ENCODE peak calls at places on chromosomes 5 and 9, in four cellular contexts. D is PC-3, B is K562, A is mammary epithelial cell. F is an unnamed sample. For H3K27me3, the result is how much of the 10 kb centered on the place peaks cover.

GRCh38 chr9:36192196-36192595 is 1.5 kb downstream of the CLTA start:
- DNase-seq in D (peak), B (no peak), A (no peak), F (no peak)

GRCh38 chr5:150595466-150596031 is 44.9 kb upstream of the SYNPO start:
- DNase-seq in D (no peak), B (peak), A (no peak), F (peak)

GRCh38 chr9:77224750-77225312 is 47.5 kb downstream of the VPS13A start:
- DNase-seq in D (no peak), B (no peak), A (no peak), F (peak)

GRCh38 chr5:172434246-172434645 is 20.1 kb downstream of the SH3PXD2B start:
- DNase-seq in D (no peak), B (no peak), A (no peak), F (no peak)

GRCh38 chr5:137751869-137752491 is 2.2 kb downstream of the HNRNPA0 start:
- DNase-seq in D (peak), B (peak), A (peak), F (peak)

GRCh38 chr9:108671794-108672193 is 184.0 kb downstream of the ACTL7B start:
- DNase-seq in D (peak), B (no peak), A (peak), F (peak)

GRCh38 chr5:124979174-124979573 is 232.7 kb upstream of the ZNF608 start:
- DNase-seq in D (peak), B (no peak), A (no peak), F (no peak)

GRCh38 chr5:36367524-36367923 is 65.8 kb upstream of the RANBP3L start:
- DNase-seq in D (no peak), B (no peak), A (no peak), F (peak)

GRCh38 chr9:124007468-124008306 is 3.9 kb upstream of the LHX2 start:
- DNase-seq in D (no peak), B (no peak), A (no peak), F (no peak)

GRCh38 chr5:159061834-159062530 is 37.7 kb downstream of the EBF1 start:
- DNase-seq in D (no peak), B (no peak), A (no peak), F (no peak)

GRCh38 chr9:107895524-107896001 is 406.0 kb upstream of the KLF4 start:
- DNase-seq in D (no peak), B (no peak), A (peak), F (no peak)

GRCh38 chr9:124329393-124329792 is 71.6 kb downstream of the NEK6 start:
- DNase-seq in D (no peak), B (no peak), A (no peak), F (no peak)

GRCh38 chr9:90261698-90262097 is 380.9 kb downstream of the DIRAS2 start:
- DNase-seq in D (no peak), B (no peak), A (peak), F (no peak)

GRCh38 chr5:110727025-110727314 is 499 bp upstream of the TMEM232 start:
- DNase-seq in D (peak), B (peak), A (peak), F (no peak)

GRCh38 chr5:65913519-65913918 is 12.9 kb upstream of the ERBIN start:
- DNase-seq in D (no peak), B (no peak), A (no peak), F (no peak)

GRCh38 chr5:148469446-148470062 is 85.8 kb downstream of the FBXO38 start:
- DNase-seq in D (peak), B (no peak), A (no peak), F (peak)

GRCh38 chr5:180081481-180081880 is 9.9 kb upstream of the RNF130 start:
- DNase-seq in D (no peak), B (no peak), A (no peak), F (no peak)

GRCh38 chr9:99491408-99492259 is 269.6 kb downstream of the SEC61B start:
- DNase-seq in D (no peak), B (no peak), A (no peak), F (peak)

GRCh38 chr5:83516361-83516760 is 44.8 kb downstream of the VCAN start:
- DNase-seq in D (no peak), B (no peak), A (no peak), F (peak)

GRCh38 chr9:119322137-119322695 is 47.0 kb downstream of the BRINP1 start:
- DNase-seq in D (no peak), B (no peak), A (no peak), F (peak)

GRCh38 chr5:64147849-64148441 is 17.7 kb upstream of the RNF180 start:
- DNase-seq in D (peak), B (peak), A (peak), F (peak)

GRCh38 chr5:164562271-164562856 is 1056.9 kb downstream of the MAT2B start:
- DNase-seq in D (no peak), B (no peak), A (peak), F (peak)

GRCh38 chr9:34501889-34502425 is 20.8 kb downstream of the ENHO start:
- DNase-seq in D (peak), B (no peak), A (no peak), F (peak)

GRCh38 chr5:178818094-178818493 is 41.7 kb upstream of the ZNF354B start:
- DNase-seq in D (no peak), B (no peak), A (no peak), F (no peak)

GRCh38 chr9:74117731-74118130 is 379.4 kb upstream of the RORB start:
- DNase-seq in D (no peak), B (no peak), A (peak), F (peak)

GRCh38 chr5:78630047-78630446 is 18.5 kb downstream of the LHFPL2 start:
- DNase-seq in D (no peak), B (no peak), A (no peak), F (no peak)

GRCh38 chr5:116517557-116517956 is 57.1 kb downstream of the SEMA6A start:
- DNase-seq in D (no peak), B (no peak), A (no peak), F (no peak)

GRCh38 chr5:139667001-139667729 is 19.0 kb downstream of the CXXC5 start:
- DNase-seq in D (no peak), B (no peak), A (no peak), F (no peak)

GRCh38 chr9:76415154-76415553 is 20.9 kb upstream of the RFK start:
- DNase-seq in D (no peak), B (no peak), A (no peak), F (peak)

GRCh38 chr9:104854613-104855012 is 73.3 kb downstream of the ABCA1 start:
- DNase-seq in D (peak), B (no peak), A (peak), F (no peak)

GRCh38 chr9:92607773-92608172 is 62.2 kb downstream of the IPPK start:
- DNase-seq in D (no peak), B (no peak), A (no peak), F (peak)

GRCh38 chr5:149824115-149824514 is 94.0 kb downstream of the PPARGC1B start:
- DNase-seq in D (no peak), B (no peak), A (no peak), F (no peak)

GRCh38 chr5:130514984-130515690 is 610.9 kb downstream of the CHSY3 start:
- DNase-seq in D (peak), B (no peak), A (peak), F (peak)

DNA sequence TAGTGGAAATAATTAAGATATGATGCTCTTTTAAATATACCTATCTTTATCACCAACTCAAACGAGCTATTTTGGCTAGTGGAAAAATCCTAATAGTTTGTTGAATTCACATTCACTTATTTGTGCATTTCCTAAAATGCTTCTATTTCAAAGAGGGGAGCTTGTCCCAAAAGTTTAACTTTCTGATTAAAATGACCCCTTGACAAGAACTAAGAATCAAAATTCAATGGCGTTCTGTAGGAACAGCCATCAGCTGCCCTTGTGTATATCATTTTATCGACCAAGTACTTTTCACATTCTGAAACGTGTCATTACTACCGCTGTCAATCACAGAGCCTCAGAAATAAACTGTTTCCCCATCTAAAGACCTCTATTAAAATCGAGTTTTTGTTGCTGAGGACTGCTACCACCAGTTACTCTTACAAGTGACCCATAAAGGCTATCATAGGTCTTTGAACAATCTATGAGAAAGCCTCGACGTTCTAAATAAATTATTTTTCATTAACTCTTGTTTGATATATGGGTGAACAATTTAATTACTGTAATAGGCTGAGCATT is 1.5 kb upstream of the FOXD1 start:
- DNase-seq in D (no peak), B (no peak), A (no peak), F (no peak)
- TF ChIP-seq EZH2 in D (no peak), B (no peak), A (no peak), F (no peak)

DNA sequence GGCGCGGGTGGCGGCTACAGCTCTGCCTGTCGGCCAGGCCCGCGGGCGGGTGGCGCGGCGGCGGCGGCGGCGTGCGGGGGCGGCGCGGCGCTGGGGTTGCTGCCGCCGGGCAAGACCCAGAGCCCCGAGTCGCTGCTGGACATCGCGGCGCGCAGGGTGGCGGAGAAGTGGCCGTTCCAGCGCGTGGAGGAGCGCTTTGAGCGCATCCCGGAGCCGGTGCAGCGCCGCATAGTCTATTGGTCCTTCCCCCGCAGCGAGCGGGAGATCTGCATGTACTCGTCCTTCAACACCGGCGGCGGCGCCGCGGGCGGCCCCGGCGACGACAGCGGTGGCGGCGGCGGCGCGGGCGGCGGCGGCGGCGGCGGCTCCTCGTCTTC is 299 bp downstream of the ZSWIM6 start:
- DNase-seq in D (no peak), B (no peak), A (peak), F (no peak)
- H3K27me3 ChIP-seq in D (under half), B (under half), A (under half), F (under half)

GRCh38 chr9:125785187-125785840 is 38.1 kb downstream of the PBX3 start:
- DNase-seq in D (no peak), B (no peak), A (no peak), F (no peak)
- H3K4me2 ChIP-seq in D (no peak), B (no peak), A (no peak), F (peak)

GRCh38 chr5:2751592-2752021 is at the start of gene IRX2:
- DNase-seq in D (peak), B (no peak), A (peak), F (peak)

GRCh38 chr5:2752059-2752874 is 790 bp upstream of the IRX2 start:
- DNase-seq in D (peak), B (no peak), A (peak), F (no peak)

GRCh38 chr5:2753452-2754409 is 2.3 kb upstream of the IRX2 start:
- DNase-seq in D (no peak), B (no peak), A (peak), F (no peak)

GRCh38 chr5:2754621-2755370 is 3.3 kb upstream of the IRX2 start:
- DNase-seq in D (no peak), B (no peak), A (peak), F (no peak)

GRCh38 chr5:2752875-2753435 is 1.5 kb upstream of the IRX2 start:
- DNase-seq in D (no peak), B (no peak), A (peak), F (no peak)
- TF ChIP-seq EZH2 in D (no peak), B (no peak), A (no peak), F (no peak)

GRCh38 chr5:51397996-51398395 is 14.7 kb downstream of the ISL1 start:
- DNase-seq in D (no peak), B (no peak), A (no peak), F (no peak)
- H3K27me3 ChIP-seq in D (under half), B (under half), A (half or more), F (under half)

GRCh38 chr5:109102291-109102690 is 307.5 kb downstream of the PJA2 start:
- DNase-seq in D (no peak), B (no peak), A (no peak), F (peak)

GRCh38 chr5:109100971-109101370 is 308.8 kb downstream of the PJA2 start:
- DNase-seq in D (no peak), B (no peak), A (no peak), F (no peak)

DNA sequence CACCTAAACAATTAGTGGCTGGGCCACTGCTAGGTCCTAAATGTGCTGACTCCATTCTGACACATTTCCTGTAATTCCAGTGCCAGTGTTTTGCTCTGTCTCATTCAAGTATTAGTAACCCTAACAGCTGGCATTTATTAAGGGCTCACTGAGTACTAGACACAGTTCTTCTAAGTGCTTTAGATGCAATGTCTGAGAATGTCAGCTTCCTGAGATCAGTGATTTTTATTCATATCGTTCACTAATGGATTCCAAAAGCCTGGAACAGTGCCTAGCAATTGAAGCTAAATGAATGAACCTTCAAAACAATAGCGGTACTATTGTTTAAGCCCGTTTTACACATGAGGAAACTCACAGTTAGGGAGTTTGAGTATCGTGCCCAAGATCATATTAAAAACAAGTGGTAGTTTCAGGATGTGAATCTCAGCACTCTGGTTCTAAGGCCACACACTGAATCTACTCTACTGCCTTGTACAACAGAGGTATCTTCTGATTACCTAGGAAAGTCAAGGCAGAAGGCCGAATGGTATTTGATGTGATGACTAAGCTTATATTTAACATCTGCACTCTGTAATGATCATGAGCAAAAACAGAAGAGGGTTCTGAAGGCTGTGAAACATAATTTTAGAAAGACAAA is 304.0 kb downstream of the PJA2 start:
- DNase-seq in D (peak), B (no peak), A (peak), F (peak)
- H3K4me2 ChIP-seq in D (no peak), B (no peak), A (peak), F (peak)

GRCh38 chr5:539469-540214 is 15.4 kb upstream of the SLC9A3 start:
- DNase-seq in D (no peak), B (no peak), A (no peak), F (no peak)
- TF ChIP-seq EZH2 in D (no peak), B (no peak), A (no peak), F (no peak)

GRCh38 chr5:2750758-2751464 is 566 bp downstream of the IRX2 start:
- DNase-seq in D (peak), B (no peak), A (peak), F (no peak)
- H3K27me3 ChIP-seq in D (under half), B (under half), A (under half), F (under half)

GRCh38 chr5:61623401-61624069 is 291.5 kb downstream of the ZSWIM6 start:
- DNase-seq in D (no peak), B (peak), A (no peak), F (peak)

GRCh38 chr5:61624553-61624952 is 292.5 kb downstream of the ZSWIM6 start:
- DNase-seq in D (no peak), B (no peak), A (no peak), F (no peak)

GRCh38 chr5:61625682-61626620 is 293.9 kb downstream of the ZSWIM6 start:
- DNase-seq in D (no peak), B (no peak), A (no peak), F (peak)

GRCh38 chr5:61624966-61625681 is 293.1 kb downstream of the ZSWIM6 start:
- DNase-seq in D (no peak), B (no peak), A (no peak), F (no peak)

GRCh38 chr5:61626639-61627282 is 294.7 kb downstream of the ZSWIM6 start:
- DNase-seq in D (no peak), B (no peak), A (no peak), F (no peak)
- H3K4me2 ChIP-seq in D (no peak), B (no peak), A (no peak), F (peak)

F was measured in astrocyte.